ENCODE peak calls at places on chromosomes 5 and 9, in six cellular contexts. Z is CD8-positive, alpha-beta memory T cell; S is endothelial cell; I is RWPE1; R is aorta; P is cardiac muscle cell. J is an unnamed sample.

GRCh38 chr9:92176068-92176799 is 61.0 kb upstream of the SPTLC1 start:
- DNase-seq in R (no peak), S (no peak), P (no peak), Z (no peak), I (no peak), J (peak)

GRCh38 chr5:123776761-123777160 is 264.8 kb downstream of the CSNK1G3 start:
- DNase-seq in I (peak), Z (no peak), R (no peak), P (no peak), S (no peak), J (no peak)

GRCh38 chr5:59178071-59178470 is 595.2 kb downstream of the RAB3C start:
- DNase-seq in P (no peak), R (no peak), I (no peak), S (no peak), Z (no peak), J (no peak)

GRCh38 chr9:127488946-127489345 is 37.6 kb downstream of the LRSAM1 start:
- DNase-seq in S (no peak), I (no peak), R (no peak), P (no peak), Z (no peak), J (no peak)

GRCh38 chr5:134142806-134143205 is 28.3 kb downstream of the TCF7 start:
- DNase-seq in S (no peak), P (no peak), Z (no peak), R (no peak), I (no peak), J (no peak)

GRCh38 chr9:87395804-87396458 is 101.7 kb upstream of the DAPK1 start:
- DNase-seq in Z (no peak), R (no peak), P (no peak), S (no peak), I (no peak), J (no peak)

GRCh38 chr9:37410969-37411785 is 11.3 kb upstream of the GRHPR start:
- DNase-seq in P (no peak), Z (no peak), I (no peak), S (peak), R (no peak), J (no peak)

GRCh38 chr5:52743012-52743411 is 44.7 kb upstream of the ITGA1 start:
- DNase-seq in P (no peak), R (no peak), I (no peak), Z (no peak), S (no peak), J (no peak)

GRCh38 chr5:23234153-23234729 is 273.2 kb upstream of the PRDM9 start:
- DNase-seq in P (no peak), S (no peak), R (no peak), Z (no peak), I (no peak), J (peak)

GRCh38 chr5:67085616-67086015 is 111.0 kb downstream of the CD180 start:
- DNase-seq in R (no peak), P (no peak), S (no peak), I (no peak), Z (no peak), J (no peak)

GRCh38 chr5:67029481-67029880 is 167.1 kb downstream of the CD180 start:
- DNase-seq in I (no peak), Z (no peak), R (no peak), S (no peak), P (no peak), J (no peak)

GRCh38 chr9:31045810-31046209 is 1338.6 kb upstream of the ACO1 start:
- DNase-seq in I (no peak), P (no peak), Z (no peak), S (no peak), R (no peak), J (no peak)

GRCh38 chr5:140106101-140106500 is 7.8 kb upstream of the PURA start:
- DNase-seq in R (no peak), Z (no peak), S (no peak), P (no peak), I (no peak), J (no peak)

GRCh38 chr9:83509372-83509771 is 28.8 kb downstream of the FRMD3 start:
- DNase-seq in I (no peak), Z (no peak), S (no peak), R (no peak), P (peak), J (peak)

J was measured in ELF-1.